ENCODE peak calls at places on chromosomes 11 and 22, in six cellular contexts. Z is upper lobe of right lung, I is foreskin fibroblast, Q is body of pancreas, P is nephron progenitor cell, R is omental fat pad. A is an unnamed sample.

GRCh38 chr11:131092469-131092868 is 176.2 kb upstream of the SNX19 start:
- DNase-seq in Z (no peak), P (no peak), R (no peak), Q (no peak), I (peak), A (no peak)

GRCh38 chr11:100735949-100736675 is 49.0 kb downstream of the ARHGAP42 start:
- DNase-seq in Z (no peak), R (no peak), P (no peak), I (no peak), Q (no peak), A (no peak)

GRCh38 chr11:117919326-117920275 is 9.6 kb downstream of the TMPRSS13 start:
- DNase-seq in Q (no peak), R (peak), P (no peak), I (no peak), Z (no peak), A (no peak)

GRCh38 chr22:42752912-42753311 is 32.2 kb upstream of the A4GALT start:
- DNase-seq in R (no peak), Q (no peak), Z (no peak), P (no peak), I (peak), A (no peak)

GRCh38 chr22:30770716-30771115 is 76.0 kb downstream of the OSBP2 start:
- DNase-seq in Z (no peak), R (no peak), I (no peak), P (no peak), Q (no peak), A (no peak)

GRCh38 chr11:125934473-125934872 is 11.4 kb upstream of the VSIG10L2 start:
- DNase-seq in P (no peak), R (no peak), Z (peak), Q (no peak), I (no peak), A (no peak)

GRCh38 chr11:125083312-125084056 is 20.4 kb downstream of the SLC37A2 start:
- DNase-seq in Q (no peak), P (no peak), I (no peak), R (no peak), Z (peak), A (no peak)

GRCh38 chr11:102551188-102551781 is 20.7 kb upstream of the MMP7 start:
- DNase-seq in Q (no peak), P (no peak), Z (no peak), R (no peak), I (no peak), A (no peak)

GRCh38 chr11:27120211-27120610 is 79.6 kb downstream of the BBOX1 start:
- DNase-seq in R (no peak), P (no peak), I (peak), Q (no peak), Z (no peak), A (no peak)

GRCh38 chr22:37484115-37485005 is 1.8 kb downstream of the MFNG start:
- DNase-seq in R (no peak), I (no peak), Q (no peak), P (no peak), Z (peak), A (no peak)

GRCh38 chr22:44455151-44455962 is 42.7 kb downstream of the RTL6 start:
- DNase-seq in Q (peak), Z (no peak), P (no peak), R (no peak), I (no peak), A (no peak)

GRCh38 chr11:91257593-91258170 is 966.9 kb upstream of the FAT3 start:
- DNase-seq in Z (no peak), P (no peak), R (no peak), Q (no peak), I (peak), A (no peak)

GRCh38 chr11:107916671-107917241 is 11.5 kb upstream of the RAB39A start:
- DNase-seq in Q (no peak), P (peak), I (peak), R (no peak), Z (no peak), A (no peak)

GRCh38 chr11:119616586-119617342 is 112.2 kb downstream of the NECTIN1 start:
- DNase-seq in P (no peak), I (no peak), Z (no peak), Q (no peak), R (no peak), A (no peak)

GRCh38 chr22:41481131-41481830 is 12.4 kb downstream of the ACO2 start:
- DNase-seq in R (no peak), Q (no peak), P (no peak), I (peak), Z (no peak), A (no peak)

GRCh38 chr11:57410287-57410686 is 16.6 kb downstream of the SLC43A3 start:
- DNase-seq in P (no peak), Z (no peak), R (no peak), Q (no peak), I (peak), A (peak)

GRCh38 chr22:43628253-43628649 is 183.9 kb downstream of the EFCAB6 start:
- DNase-seq in I (no peak), Q (no peak), R (no peak), Z (no peak), P (no peak), A (no peak)

GRCh38 chr11:108891909-108892511 is 227.1 kb downstream of the DDX10 start:
- DNase-seq in I (no peak), Z (no peak), Q (no peak), P (no peak), R (no peak), A (no peak)

GRCh38 chr22:45127866-45128265 is 35.9 kb upstream of the NUP50 start:
- DNase-seq in Q (no peak), P (no peak), R (no peak), Z (no peak), I (peak), A (peak)

GRCh38 chr11:85539029-85539689 is 88.0 kb downstream of the DLG2 start:
- DNase-seq in P (no peak), Q (no peak), R (no peak), Z (no peak), I (no peak), A (no peak)

GRCh38 chr11:13294771-13295579 is 17.4 kb downstream of the BMAL1 start:
- DNase-seq in R (no peak), I (no peak), Z (no peak), Q (no peak), P (no peak), A (no peak)

GRCh38 chr11:65891180-65892136 is 985 bp downstream of the CCDC85B start:
- DNase-seq in R (no peak), Q (no peak), P (no peak), Z (no peak), I (peak), A (no peak)

GRCh38 chr11:11468919-11469318 is 115.9 kb upstream of the CSNK2A3 start:
- DNase-seq in Q (no peak), Z (no peak), I (peak), P (no peak), R (no peak), A (no peak)

GRCh38 chr11:91802475-91802874 is 422.1 kb upstream of the FAT3 start:
- DNase-seq in P (no peak), Q (no peak), I (no peak), R (no peak), Z (no peak), A (no peak)

DNA sequence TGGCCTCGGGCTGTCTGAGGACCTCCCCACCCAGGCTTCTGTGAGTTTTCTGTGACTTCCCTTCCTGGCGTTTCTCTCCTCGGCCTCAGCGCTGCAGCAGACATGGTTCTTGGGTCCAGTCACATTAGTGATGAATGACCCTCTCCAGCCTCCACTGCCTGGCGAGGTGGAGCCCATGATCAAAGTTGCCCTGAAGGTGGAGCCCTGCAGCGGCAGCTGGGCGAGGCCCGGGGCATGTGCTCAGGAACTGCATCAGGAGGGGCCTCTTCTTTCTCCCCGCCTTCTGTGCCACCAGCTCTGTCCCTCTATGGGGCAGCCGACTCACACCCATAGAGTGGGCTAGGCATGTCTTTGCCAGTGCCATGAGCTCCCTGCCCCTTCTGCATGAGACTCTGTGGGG is 1079.7 kb downstream of the TBC1D22A start:
- DNase-seq in Z (no peak), Q (no peak), I (no peak), P (no peak), R (no peak), A (no peak)
- TF ChIP-seq CTCF in Z (no peak), Q (no peak), I (no peak), P (no peak), R (no peak), A (no peak)

DNA sequence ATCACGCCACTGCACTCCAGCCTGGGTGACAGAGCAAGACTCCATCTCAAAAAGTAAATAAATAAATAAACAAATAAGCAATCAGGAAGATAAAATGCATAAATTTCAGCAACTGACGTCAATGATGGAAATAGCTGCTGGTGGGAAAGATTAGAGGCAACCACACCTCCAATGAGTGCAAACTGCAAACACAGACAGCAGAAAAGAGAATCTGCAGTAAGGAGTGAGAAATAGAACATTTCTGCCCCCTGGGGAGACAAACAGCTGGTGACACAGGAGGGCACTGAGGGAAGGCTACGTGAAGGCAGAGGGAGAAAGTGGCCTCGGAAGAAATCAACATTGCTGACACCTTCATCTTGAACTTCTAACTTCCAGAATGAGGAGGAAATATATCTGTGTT is 6.5 kb downstream of the PI4KA start:
- DNase-seq in R (no peak), P (no peak), I (no peak), Q (no peak), Z (no peak), A (no peak)
- TF ChIP-seq CTCF in R (no peak), P (no peak), I (no peak), Q (no peak), Z (no peak), A (no peak)

DNA sequence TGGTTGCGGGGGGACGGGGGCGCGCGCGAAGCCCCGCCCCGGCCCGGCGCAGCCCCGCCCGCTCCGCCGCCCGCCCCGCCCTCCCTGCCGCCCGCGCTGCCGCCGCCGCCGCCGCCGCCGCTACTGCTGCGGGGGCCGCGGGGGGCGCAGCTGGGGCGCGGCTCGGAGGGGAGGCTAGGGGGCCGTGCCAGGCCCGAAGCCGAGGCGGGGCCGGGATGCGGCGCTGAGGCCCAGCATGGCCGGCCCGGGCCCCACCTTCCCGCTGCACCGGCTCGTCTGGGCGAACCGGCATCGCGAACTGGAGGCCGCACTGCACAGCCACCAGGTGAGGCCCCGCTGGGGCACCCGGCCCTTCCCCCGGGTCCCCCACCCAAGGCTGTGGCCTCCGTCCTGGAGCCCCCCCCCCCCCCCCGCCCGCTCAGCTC is at the start of gene ANKRD13D:
- DNase-seq in Z (no peak), P (no peak), Q (no peak), R (no peak), I (no peak), A (no peak)
- TF ChIP-seq CTCF in Z (no peak), P (no peak), Q (no peak), R (no peak), I (no peak), A (no peak)

DNA sequence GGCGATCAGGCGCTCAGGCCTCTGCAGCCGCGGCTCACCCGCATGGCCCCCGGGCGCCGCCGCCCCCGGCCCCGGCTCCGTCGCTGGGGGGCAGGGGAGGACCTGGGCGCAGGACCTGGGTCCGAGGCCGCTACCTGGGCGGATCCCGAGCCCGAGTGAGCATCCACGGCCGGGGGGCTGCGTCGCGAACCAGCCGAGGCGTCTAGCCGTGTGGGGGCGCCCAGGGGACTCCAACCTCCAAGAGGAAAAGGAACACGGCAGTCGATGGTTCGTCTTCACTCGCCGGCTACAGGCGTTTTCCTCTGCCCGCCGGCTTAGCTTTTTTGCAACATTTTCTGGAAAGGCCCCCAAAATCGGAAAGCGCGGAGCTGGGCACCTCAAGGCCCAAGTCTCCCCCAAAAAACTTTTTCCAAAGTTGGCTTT is 698 bp downstream of the PDGFB start:
- DNase-seq in R (no peak), Z (no peak), Q (peak), I (no peak), P (peak), A (no peak)
- TF ChIP-seq CTCF in R (no peak), Z (no peak), Q (no peak), I (no peak), P (no peak), A (no peak)

DNA sequence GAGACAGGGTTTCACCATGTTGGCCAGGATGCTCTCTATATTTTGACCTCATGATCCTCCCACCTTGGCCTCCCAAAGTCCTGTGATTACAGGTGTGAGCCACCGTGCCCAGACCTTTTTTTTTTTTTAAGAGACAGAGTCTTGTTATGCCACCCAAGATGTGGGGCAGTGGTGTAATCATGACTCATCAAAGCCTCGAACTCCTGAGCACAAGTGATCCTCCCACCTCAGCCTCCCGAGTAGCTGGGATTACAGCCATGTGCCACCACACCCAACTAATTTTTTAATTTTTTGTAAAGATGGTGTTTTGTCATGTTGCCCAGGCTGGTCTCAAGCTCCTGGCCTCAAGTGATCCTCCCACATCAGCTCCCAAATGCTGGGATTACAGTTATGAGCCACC is 37.9 kb downstream of the IZUMO1R start:
- DNase-seq in R (no peak), Z (no peak), P (no peak), I (no peak), Q (no peak), A (no peak)
- TF ChIP-seq CTCF in R (no peak), Z (no peak), P (no peak), I (no peak), Q (no peak), A (no peak)

GRCh38 chr11:15101072-15101701 is 13.5 kb upstream of the INSC start:
- DNase-seq in Z (peak), I (peak), R (no peak), Q (peak), P (peak), A (no peak)
- TF ChIP-seq CTCF in Z (peak), I (peak), R (peak), Q (peak), P (peak), A (peak)

GRCh38 chr11:9363954-9364912 is 20.2 kb upstream of the IPO7 start:
- DNase-seq in R (peak), Q (peak), P (peak), I (peak), Z (peak), A (peak)
- TF ChIP-seq CTCF in R (no peak), Q (no peak), P (no peak), I (no peak), Z (no peak), A (peak)